ENCODE peak calls at places on chromosomes 12 and 14, in six cellular contexts. U is A549, Q is tibial nerve, E is stomach, V is suprapubic skin, Y is HepG2. W is an unnamed sample.

GRCh38 chr14:91059576-91060471 is 617 bp downstream of the RPS6KA5 start:
- DNase-seq in Y (peak; percentile 14), Q (no peak), E (peak; percentile 68), U (peak; percentile 41), V (peak; percentile 81), W (no peak)

GRCh38 chr12:269216-269615 is 6.6 kb upstream of the SLC6A13 start:
- DNase-seq in Q (peak; percentile 27), U (no peak), E (no peak), V (no peak), Y (no peak), W (peak; percentile 49)

GRCh38 chr14:50599700-50600444 is 39.9 kb downstream of the ATL1 start:
- DNase-seq in Y (peak; percentile 36), E (no peak), Q (no peak), V (no peak), U (peak; percentile 14), W (no peak)

GRCh38 chr12:57127710-57128518 is at the start of gene LRP1:
- DNase-seq in Y (peak; percentile 76), V (peak; percentile 91), E (peak; percentile 83), Q (peak; percentile 80), U (peak; percentile 89), W (peak; percentile 90)

GRCh38 chr12:62581288-62582064 is 114.8 kb downstream of the MON2 start:
- DNase-seq in V (no peak), Y (peak; percentile 28), U (peak; percentile 40), Q (no peak), E (no peak), W (no peak)

GRCh38 chr14:104353921-104354701 is 215.7 kb downstream of the KIF26A start:
- DNase-seq in V (peak; percentile 56), Q (no peak), U (no peak), E (peak; percentile 24), Y (no peak), W (no peak)

GRCh38 chr14:67942311-67942710 is 122.7 kb downstream of the RAD51B start:
- DNase-seq in E (no peak), V (no peak), Y (no peak), Q (no peak), U (no peak), W (no peak)

GRCh38 chr12:43132291-43132690 is 419.7 kb downstream of the ADAMTS20 start:
- DNase-seq in Y (no peak), U (no peak), Q (no peak), V (no peak), E (no peak), W (no peak)

GRCh38 chr12:105262461-105263184 is 26.6 kb upstream of the APPL2 start:
- DNase-seq in U (no peak), Y (no peak), E (no peak), V (no peak), Q (no peak), W (no peak)

GRCh38 chr12:228846-229200 is 14.9 kb upstream of the SLC6A12 start:
- DNase-seq in V (no peak), Q (no peak), E (no peak), Y (no peak), U (no peak), W (no peak)

GRCh38 chr14:64711039-64711438 is 6.8 kb downstream of the PLEKHG3 start:
- DNase-seq in Y (no peak), V (peak; percentile 71), U (no peak), E (no peak), Q (peak; percentile 38), W (no peak)
- H3K4me3 ChIP-seq in Y (no peak overlapping the region), V (no peak overlapping the region), U (no peak overlapping the region), E (no peak overlapping the region), Q (no peak overlapping the region), W (no peak overlapping the region)

DNA sequence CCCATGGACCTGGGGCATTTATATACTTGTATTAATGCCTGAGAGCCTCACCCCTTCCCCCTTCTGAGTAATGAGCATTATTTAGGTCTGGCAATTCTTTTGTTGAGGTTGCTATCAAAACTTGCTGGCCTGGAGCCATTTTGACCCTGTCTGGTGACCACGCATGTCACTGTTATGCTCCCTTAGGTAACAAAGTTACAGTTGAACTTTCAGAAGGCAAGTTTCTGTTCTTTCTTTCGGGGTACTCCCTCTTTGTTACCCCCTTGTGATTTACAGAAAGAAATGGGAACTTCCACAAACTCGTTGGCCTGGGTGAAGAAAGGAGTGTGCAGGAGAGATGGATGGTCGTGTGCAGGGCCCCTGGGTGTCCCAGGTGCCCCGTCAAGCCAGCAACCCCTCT is 305.4 kb downstream of the DPF3 start:
- DNase-seq in V (no peak), Q (no peak), U (no peak), E (no peak), Y (no peak), W (no peak)
- TF ChIP-seq EP300 in V (no peak), Q (no peak), U (no peak), E (no peak), Y (no peak), W (no peak)

DNA sequence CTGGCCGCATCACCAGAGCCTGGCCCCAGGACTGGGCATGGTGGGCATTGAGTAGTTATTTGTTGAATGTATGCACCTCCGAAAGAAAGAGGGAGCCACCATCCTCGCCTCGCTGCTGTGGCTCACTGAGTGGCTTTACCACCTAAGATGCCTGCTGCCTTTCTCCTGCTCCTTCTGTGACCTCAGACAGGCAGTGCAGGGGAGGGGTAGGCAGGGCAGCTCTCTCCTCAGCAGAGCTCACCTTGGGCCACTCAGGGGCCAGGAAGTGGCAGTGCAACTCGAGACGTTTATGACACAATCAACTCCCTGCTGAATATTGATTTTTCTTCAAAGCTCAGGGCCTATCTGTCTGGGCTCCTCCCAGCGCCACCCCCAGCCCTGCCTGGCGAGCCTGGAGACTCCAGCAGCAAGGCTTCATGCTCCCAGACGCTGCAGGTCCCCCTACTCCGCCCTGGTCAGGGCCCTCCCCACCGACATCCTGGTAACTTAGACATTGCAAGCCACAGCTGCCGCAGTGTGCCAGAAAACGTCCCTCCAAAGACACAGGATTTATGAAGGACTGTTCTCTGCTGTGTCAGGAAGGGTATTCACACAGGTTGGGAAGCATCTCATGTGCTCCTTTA is 84.3 kb upstream of the DIO3 start:
- DNase-seq in Y (peak; percentile 49), Q (no peak), E (peak; percentile 9), U (peak; percentile 88), V (peak; percentile 44), W (no peak)
- H3K27ac ChIP-seq in Y (no peak overlapping the region), Q (no peak overlapping the region), E (no peak overlapping the region), U (peak overlapping the region; percentile 99), V (no peak overlapping the region), W (peak overlapping the region; percentile 29)

GRCh38 chr14:75548544-75548943 is 26.3 kb downstream of the BATF start:
- DNase-seq in V (no peak), E (no peak), Y (no peak), Q (peak; percentile 52), U (no peak), W (no peak)
- H3K4me3 ChIP-seq in V (no peak overlapping the region), E (no peak overlapping the region), Y (no peak overlapping the region), Q (no peak overlapping the region), U (no peak overlapping the region), W (no peak overlapping the region)

DNA sequence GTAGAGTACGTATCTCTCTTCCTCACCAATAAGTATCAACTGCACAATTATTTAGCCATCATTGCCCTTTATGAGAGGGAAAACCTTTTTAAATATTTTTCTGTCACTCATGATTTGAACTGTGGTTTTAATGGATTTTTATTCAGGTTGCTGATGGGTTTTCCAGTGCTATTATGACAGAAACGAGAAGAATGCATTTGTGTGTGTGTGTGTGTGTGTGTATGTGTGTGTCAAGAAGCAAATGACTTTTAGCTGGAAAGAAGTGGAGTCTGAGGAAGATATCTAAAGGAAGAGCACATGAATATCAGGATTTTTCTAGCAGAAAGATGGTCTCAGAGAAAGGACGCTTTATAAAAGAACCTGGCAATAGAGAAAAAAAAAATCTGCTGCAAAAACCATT is 417.5 kb downstream of the FLRT2 start:
- DNase-seq in Y (no peak), U (no peak), Q (no peak), E (no peak), V (no peak), W (no peak)
- TF ChIP-seq EP300 in Y (no peak), U (no peak), Q (no peak), E (no peak), V (no peak), W (no peak)

GRCh38 chr14:99943620-99944019 is 121.6 kb upstream of the EVL start:
- DNase-seq in U (no peak), V (no peak), Y (no peak), Q (no peak), E (no peak), W (no peak)
- H3K27ac ChIP-seq in U (no peak overlapping the region), V (no peak overlapping the region), Y (no peak overlapping the region), Q (no peak overlapping the region), E (no peak overlapping the region), W (no peak overlapping the region)

DNA sequence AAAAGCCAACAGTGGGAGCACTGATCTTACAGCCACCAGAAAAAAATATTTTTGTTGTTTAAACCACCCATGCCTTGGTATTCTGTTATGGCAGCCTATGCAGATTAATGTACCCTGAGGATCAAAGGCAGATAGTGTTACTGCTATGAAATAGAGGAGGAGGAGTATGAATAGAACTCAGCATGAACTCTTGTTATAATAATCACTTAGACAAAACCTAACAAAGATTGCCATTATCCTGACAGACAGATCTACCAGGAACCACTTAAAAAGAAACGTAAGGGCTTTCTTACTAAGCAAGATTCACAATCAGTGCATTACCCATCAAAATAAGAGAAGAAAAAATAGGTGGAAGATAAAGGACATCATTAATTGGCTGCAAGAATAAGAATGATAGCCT is 558.3 kb downstream of the GALC start:
- DNase-seq in Q (no peak), E (no peak), V (no peak), U (no peak), Y (no peak), W (no peak)
- H3K4me3 ChIP-seq in Q (no peak overlapping the region), E (no peak overlapping the region), V (no peak overlapping the region), U (no peak overlapping the region), Y (no peak overlapping the region), W (no peak overlapping the region)

DNA sequence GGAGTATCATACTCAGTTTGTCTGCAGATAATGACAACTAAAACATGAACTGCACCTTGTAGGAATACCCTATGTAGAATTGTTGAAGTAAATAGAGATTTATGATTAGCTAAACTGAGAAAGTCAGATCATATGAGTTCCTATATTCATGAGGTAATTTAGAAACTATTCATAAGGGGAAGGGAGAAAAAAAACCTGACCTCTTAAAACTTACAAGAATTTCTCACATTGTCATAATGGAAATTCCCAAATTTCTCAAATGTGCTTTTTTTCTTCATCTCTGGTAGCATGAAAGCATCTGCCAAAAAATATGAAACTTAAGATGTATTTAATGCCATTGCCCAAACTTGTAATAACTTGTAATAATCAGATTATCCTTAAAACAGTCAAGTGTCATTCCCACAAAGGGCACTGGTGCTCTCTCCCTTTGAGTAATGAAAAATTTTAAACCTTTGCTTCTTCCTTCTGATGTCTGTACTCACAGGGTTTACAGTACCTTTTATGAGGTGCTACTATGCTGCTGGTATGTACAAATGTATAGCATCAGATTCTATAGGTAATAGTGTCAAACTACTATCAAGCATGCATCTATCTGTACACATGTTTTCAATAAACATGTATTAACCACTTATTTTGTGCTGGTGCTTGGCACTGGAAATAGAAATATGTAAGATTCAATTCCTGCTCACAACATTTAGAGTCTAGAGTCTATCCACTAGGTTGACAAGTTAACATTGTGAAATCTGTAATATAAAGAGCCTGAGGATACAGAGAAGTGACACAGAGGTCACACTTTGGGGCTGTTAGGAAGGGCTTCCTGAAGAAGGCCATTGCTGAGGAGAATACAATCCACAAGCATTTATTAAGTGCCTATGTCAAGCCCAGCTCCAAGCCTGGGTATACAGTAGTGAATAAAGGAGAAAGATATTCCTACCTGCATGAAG is 17.4 kb upstream of the DRAM1 start:
- DNase-seq in U (no peak), Y (no peak), Q (no peak), E (no peak), V (no peak), W (no peak)
- TF ChIP-seq EP300 in U (no peak), Y (no peak), Q (no peak), E (no peak), V (no peak), W (no peak)

W was measured in ovary.